ENCODE peak calls at places on chromosomes 11 and 22, in seven cellular contexts. U is stimulated activated CD8-positive, alpha-beta memory T cell treated with anti-CD3 and anti-CD28 coated beads, Interleukin-4, amount 100 ng/mL, for 1 hour; L is activated naive CD8-positive, alpha-beta T cell treated with anti-CD3 and anti-CD28 coated beads, Interleukin-2, amount 50 U/mL, for 16 hours; Y is nucleus accumbens; T is posterior vena cava; E is bronchial epithelial cell; O is hippocampal formation. D is an unnamed sample.
A peak's percentile ranks its signal among the peaks of the same experiment; 100 is the strongest.

GRCh38 chr11:57249384-57250319 is 12.6 kb upstream of the APLNR start:
- DNase-seq in Y (no peak), L (no peak), T (peak; percentile 86), O (peak; percentile 40), E (peak; percentile 73), U (peak; percentile 5), D (peak; percentile 55)

GRCh38 chr11:706439-706956 is 467 bp downstream of the EPS8L2 start:
- DNase-seq in Y (no peak), O (no peak), T (no peak), U (no peak), L (no peak), E (peak; percentile 45), D (peak; percentile 33)

GRCh38 chr22:19885841-19886592 is 31.3 kb upstream of the GNB1L start:
- DNase-seq in T (peak; percentile 67), L (no peak), E (no peak), O (no peak), Y (no peak), U (no peak), D (no peak)

GRCh38 chr11:15468471-15468870 is 353.7 kb downstream of the INSC start:
- DNase-seq in L (no peak), U (no peak), T (no peak), O (no peak), E (no peak), Y (no peak), D (no peak)

GRCh38 chr22:48240165-48240934 is 1477.9 kb downstream of the TBC1D22A start:
- DNase-seq in T (no peak), L (no peak), E (no peak), U (no peak), O (no peak), Y (no peak), D (no peak)

GRCh38 chr11:709109-709997 is 3.3 kb downstream of the EPS8L2 start:
- DNase-seq in E (no peak), Y (no peak), U (no peak), T (no peak), O (no peak), L (no peak), D (no peak)

GRCh38 chr11:17979770-17980371 is 33.0 kb downstream of the SERGEF start:
- DNase-seq in T (no peak), O (no peak), E (peak; percentile 28), L (no peak), Y (no peak), U (peak; percentile 13), D (no peak)

GRCh38 chr11:122804161-122804560 is 34.1 kb upstream of the CRTAM start:
- DNase-seq in Y (no peak), T (no peak), L (no peak), O (no peak), U (no peak), E (peak; percentile 96), D (peak; percentile 66)

GRCh38 chr22:22233081-22233480 is 11.5 kb upstream of the VPREB1 start:
- DNase-seq in T (no peak), U (no peak), O (no peak), Y (no peak), E (no peak), L (no peak), D (no peak)

GRCh38 chr22:34886391-34886790 is 179.6 kb upstream of the ISX start:
- DNase-seq in T (no peak), U (no peak), O (no peak), L (no peak), E (no peak), Y (no peak), D (no peak)

GRCh38 chr11:1882265-1883238 is 9.1 kb downstream of the PRR33 start:
- DNase-seq in L (peak; percentile 65), O (no peak), Y (no peak), T (peak; percentile 95), E (peak; percentile 35), U (peak; percentile 64), D (peak; percentile 29)

GRCh38 chr11:35811783-35812182 is 132.1 kb upstream of the LDLRAD3 start:
- DNase-seq in E (no peak), L (no peak), Y (no peak), U (no peak), T (no peak), O (no peak), D (no peak)

GRCh38 chr22:27381960-27382742 is 419.4 kb downstream of the MN1 start:
- DNase-seq in L (no peak), T (no peak), O (no peak), Y (no peak), U (no peak), E (no peak), D (no peak)

GRCh38 chr11:25602149-25602548 is 729.8 kb upstream of the ANO3 start:
- DNase-seq in U (no peak), E (no peak), L (no peak), O (no peak), Y (no peak), T (no peak), D (no peak)

GRCh38 chr11:72760543-72761400 is 8.6 kb upstream of the ARAP1 start:
- DNase-seq in E (peak; percentile 28), T (no peak), O (no peak), L (no peak), U (no peak), Y (no peak), D (no peak)

GRCh38 chr22:46267431-46268279 is at the start of gene TTC38:
- DNase-seq in L (no peak), T (peak; percentile 97), E (peak; percentile 26), O (peak; percentile 58), Y (peak; percentile 53), U (no peak), D (peak; percentile 72)

GRCh38 chr11:23206736-23207336 is 346.6 kb upstream of the CCDC179 start:
- DNase-seq in L (no peak), Y (no peak), U (no peak), E (peak; percentile 80), O (no peak), T (no peak), D (no peak)

D was measured in HFFc6.